ENCODE peak calls at places on chromosomes 6 and 20, in six cellular contexts. M is activated T-cell treated with anti-CD3 and anti-CD28 coated beads, Interleukin-2, amount 50 U/mL, for 48 hours; F is DMS79 treated with DMSO at 0.1 percent for 48 hours; L is Caki2; N is left ventricle myocardium superior; Y is KG1. G is an unnamed sample.
A peak's percentile ranks its signal among the peaks of the same experiment; 100 is the strongest.

GRCh38 chr6:4916954-4917561 is 86.8 kb downstream of the RPP40 start:
- DNase-seq in N (no peak), Y (no peak), M (no peak), F (no peak), L (no peak), G (no peak)

GRCh38 chr6:119148102-119148824 is 69.8 kb upstream of the FAM184A start:
- DNase-seq in Y (no peak), L (peak; percentile 62), M (peak; percentile 28), F (peak; percentile 22), N (no peak), G (no peak)

GRCh38 chr20:44696315-44696714 is 18.9 kb upstream of the CCN5 start:
- DNase-seq in M (no peak), F (no peak), L (no peak), N (no peak), Y (no peak), G (no peak)

GRCh38 chr6:17405944-17406245 is 12.5 kb downstream of the CAP2 start:
- DNase-seq in F (no peak), N (no peak), M (no peak), L (no peak), Y (no peak), G (no peak)

GRCh38 chr20:35891375-35891774 is 62.9 kb downstream of the SCAND1 start:
- DNase-seq in Y (no peak), L (no peak), M (no peak), F (no peak), N (no peak), G (no peak)

GRCh38 chr6:144131248-144131709 is 19.0 kb upstream of the STX11 start:
- DNase-seq in Y (no peak), F (no peak), L (no peak), M (no peak), N (no peak), G (no peak)

GRCh38 chr20:53794529-53795115 is 201.0 kb upstream of the ZNF217 start:
- DNase-seq in M (peak; percentile 5), Y (no peak), N (no peak), L (no peak), F (no peak), G (no peak)

GRCh38 chr6:5127106-5127687 is 42.1 kb downstream of the PPP1R3G start:
- DNase-seq in L (no peak), N (no peak), M (no peak), F (no peak), Y (no peak), G (no peak)

GRCh38 chr6:167691566-167692312 is 135.0 kb upstream of the AFDN start:
- DNase-seq in M (no peak), L (no peak), Y (no peak), N (no peak), F (no peak), G (no peak)

GRCh38 chr20:49405062-49405683 is 77.3 kb downstream of the KCNB1 start:
- DNase-seq in F (no peak), Y (no peak), M (no peak), N (no peak), L (no peak), G (no peak)

GRCh38 chr6:16505711-16506362 is 255.4 kb downstream of the ATXN1 start:
- DNase-seq in M (no peak), F (no peak), Y (no peak), N (no peak), L (no peak), G (no peak)

GRCh38 chr6:151630387-151630786 is 136.6 kb downstream of the CCDC170 start:
- DNase-seq in F (no peak), Y (no peak), N (no peak), L (no peak), M (no peak), G (no peak)

GRCh38 chr6:141635621-141636020 is 497.1 kb upstream of the GJE1 start:
- DNase-seq in F (no peak), L (no peak), Y (no peak), M (no peak), N (no peak), G (no peak)

GRCh38 chr20:33024609-33025317 is 6.7 kb upstream of the BPIFB6 start:
- DNase-seq in M (no peak), N (no peak), F (no peak), L (no peak), Y (no peak), G (no peak)

GRCh38 chr6:137717074-137718073 is 149.7 kb upstream of the TNFAIP3 start:
- DNase-seq in F (peak; percentile 30), N (no peak), L (no peak), Y (no peak), M (peak; percentile 80), G (no peak)

GRCh38 chr20:36886859-36887778 is 11.2 kb downstream of the TLDC2 start:
- DNase-seq in F (peak; percentile 82), N (peak; percentile 85), Y (peak; percentile 52), M (peak; percentile 93), L (peak; percentile 81), G (peak; percentile 83)

GRCh38 chr20:6468751-6469150 is 298.7 kb upstream of the BMP2 start:
- DNase-seq in M (no peak), N (no peak), Y (no peak), F (no peak), L (no peak), G (no peak)

GRCh38 chr6:53424300-53424699 is 75.5 kb upstream of the ELOVL5 start:
- DNase-seq in Y (no peak), F (no peak), M (no peak), L (no peak), N (no peak), G (no peak)

GRCh38 chr6:35550437-35550836 is 37.7 kb upstream of the TULP1 start:
- DNase-seq in F (no peak), Y (no peak), N (no peak), L (no peak), M (no peak), G (no peak)

GRCh38 chr20:62737971-62738881 is 29.6 kb downstream of the NTSR1 start:
- DNase-seq in M (no peak), Y (no peak), L (no peak), N (peak; percentile 12), F (peak; percentile 59), G (no peak)

GRCh38 chr6:28336284-28337024 is 506 bp upstream of the ZSCAN31 start:
- DNase-seq in Y (peak; percentile 73), L (peak; percentile 31), F (peak; percentile 84), N (no peak), M (no peak), G (no peak)

GRCh38 chr6:50062051-50062450 is 12.3 kb upstream of the DEFB112 start:
- DNase-seq in Y (no peak), L (no peak), M (no peak), F (no peak), N (no peak), G (no peak)

GRCh38 chr6:21598662-21599061 is 5.1 kb downstream of the SOX4 start:
- DNase-seq in Y (no peak), L (peak; percentile 47), F (peak; percentile 31), M (no peak), N (no peak), G (no peak)

GRCh38 chr6:36829919-36830544 is 9.2 kb downstream of the CPNE5 start:
- DNase-seq in L (no peak), Y (no peak), M (no peak), F (peak; percentile 91), N (peak; percentile 85), G (peak; percentile 69)

GRCh38 chr20:3563548-3564177 is 92.8 kb downstream of the ATRN start:
- DNase-seq in M (no peak), Y (peak; percentile 42), N (no peak), F (peak; percentile 63), L (peak; percentile 22), G (no peak)

GRCh38 chr6:99589290-99589672 is 17.4 kb upstream of the PRDM13 start:
- DNase-seq in L (no peak), F (no peak), N (no peak), M (no peak), Y (no peak), G (no peak)

GRCh38 chr6:77249560-77249959 is 213.7 kb downstream of the HTR1B start:
- DNase-seq in M (no peak), N (no peak), L (no peak), Y (no peak), F (no peak), G (no peak)

GRCh38 chr6:33725891-33726673 is 14.6 kb upstream of the UQCC2 start:
- DNase-seq in F (no peak), N (no peak), Y (no peak), L (no peak), M (no peak), G (no peak)

GRCh38 chr6:169959129-169960002 is 207.9 kb downstream of the ERMARD start:
- DNase-seq in M (peak; percentile 41), F (peak; percentile 97), Y (no peak), L (no peak), N (no peak), G (no peak)

GRCh38 chr6:138410972-138411667 is 7.1 kb downstream of the HEBP2 start:
- DNase-seq in Y (no peak), N (no peak), L (peak; percentile 59), F (no peak), M (no peak), G (no peak)

GRCh38 chr6:35209081-35209480 is 4.7 kb upstream of the SCUBE3 start:
- DNase-seq in F (peak; percentile 51), Y (no peak), M (no peak), N (no peak), L (no peak), G (no peak)

GRCh38 chr6:82989891-82990290 is 75.8 kb downstream of the UBE3D start:
- DNase-seq in M (no peak), F (no peak), Y (no peak), N (no peak), L (peak; percentile 6), G (no peak)

GRCh38 chr6:53125276-53125675 is 23.4 kb downstream of the GCM1 start:
- DNase-seq in F (no peak), Y (no peak), M (no peak), N (no peak), L (no peak), G (no peak)

GRCh38 chr6:81450180-81450579 is 302.3 kb downstream of the TENT5A start:
- DNase-seq in F (no peak), Y (no peak), L (peak; percentile 3), N (no peak), M (no peak), G (no peak)

GRCh38 chr6:72987305-72987704 is 238.0 kb downstream of the KHDC1L start:
- DNase-seq in N (no peak), F (no peak), L (no peak), M (no peak), Y (no peak), G (no peak)

GRCh38 chr20:41361757-41362747 is 4.6 kb downstream of the EMILIN3 start:
- DNase-seq in F (peak; percentile 1), N (peak; percentile 70), M (no peak), L (no peak), Y (no peak), G (peak; percentile 58)

GRCh38 chr6:127879685-127880084 is 21.2 kb downstream of the THEMIS start:
- DNase-seq in M (peak; percentile 66), Y (no peak), F (no peak), N (peak; percentile 14), L (no peak), G (peak; percentile 5)

GRCh38 chr6:150271501-150272263 is 97.1 kb upstream of the IYD start:
- DNase-seq in N (no peak), F (no peak), L (no peak), M (no peak), Y (no peak), G (no peak)

GRCh38 chr6:149421132-149421531 is 21.1 kb downstream of the SUMO4 start:
- DNase-seq in M (no peak), F (no peak), Y (no peak), L (no peak), N (no peak), G (no peak)

G was measured in heart right ventricle.